ENCODE peak calls at places on chromosomes 1 and 21, in four cellular contexts. B is HCT116; Z is CD4-positive, alpha-beta T cell; X is brain microvascular endothelial cell. U is an unnamed sample.
A peak's percentile ranks its signal among the peaks of the same experiment; 100 is the strongest.

GRCh38 chr1:110565565-110565964 is 40.6 kb downstream of the KCNA2 start:
- DNase-seq in B (no peak), Z (no peak), X (no peak), U (no peak)

GRCh38 chr1:218486108-218486507 is 141.0 kb downstream of the TGFB2 start:
- DNase-seq in B (no peak), Z (no peak), X (no peak), U (no peak)

GRCh38 chr1:7579016-7579415 is 192.1 kb upstream of the VAMP3 start:
- DNase-seq in B (no peak), Z (no peak), X (no peak), U (no peak)

GRCh38 chr1:206550446-206550845 is 43.1 kb downstream of the RASSF5 start:
- DNase-seq in B (no peak), Z (no peak), X (no peak), U (no peak)

GRCh38 chr1:243335297-243335696 is 79.5 kb downstream of the SDCCAG8 start:
- DNase-seq in B (no peak), Z (no peak), X (no peak), U (no peak)

GRCh38 chr1:102879439-102879993 is 228.8 kb downstream of the COL11A1 start:
- DNase-seq in B (peak; percentile 71), Z (no peak), X (peak; percentile 93), U (no peak)

GRCh38 chr1:182614796-182615451 is 10.7 kb upstream of the RGS16 start:
- DNase-seq in B (no peak), Z (peak; percentile 29), X (peak; percentile 66), U (no peak)

GRCh38 chr1:178330153-178330552 is 166.6 kb downstream of the CLEC20A start:
- DNase-seq in B (no peak), Z (no peak), X (no peak), U (no peak)

GRCh38 chr1:235724716-235725115 is 75.1 kb upstream of the GNG4 start:
- DNase-seq in B (no peak), Z (no peak), X (no peak), U (no peak)

GRCh38 chr1:158101944-158102343 is 78.8 kb upstream of the CD1D start:
- DNase-seq in B (peak; percentile 48), Z (no peak), X (peak; percentile 29), U (no peak)

GRCh38 chr1:119766374-119766794 is 2.3 kb downstream of the HMGCS2 start:
- DNase-seq in B (no peak), Z (no peak), X (no peak), U (no peak)

GRCh38 chr1:167661527-167662436 is 31.8 kb downstream of the RCSD1 start:
- DNase-seq in B (no peak), Z (no peak), X (peak; percentile 90), U (no peak)

GRCh38 chr21:43829575-43830119 is 35.4 kb upstream of the AGPAT3 start:
- DNase-seq in B (no peak), Z (no peak), X (no peak), U (no peak)
- TF ChIP-seq CTCF in B (no peak), Z (no peak), X (peak; percentile 5), U (no peak)

DNA sequence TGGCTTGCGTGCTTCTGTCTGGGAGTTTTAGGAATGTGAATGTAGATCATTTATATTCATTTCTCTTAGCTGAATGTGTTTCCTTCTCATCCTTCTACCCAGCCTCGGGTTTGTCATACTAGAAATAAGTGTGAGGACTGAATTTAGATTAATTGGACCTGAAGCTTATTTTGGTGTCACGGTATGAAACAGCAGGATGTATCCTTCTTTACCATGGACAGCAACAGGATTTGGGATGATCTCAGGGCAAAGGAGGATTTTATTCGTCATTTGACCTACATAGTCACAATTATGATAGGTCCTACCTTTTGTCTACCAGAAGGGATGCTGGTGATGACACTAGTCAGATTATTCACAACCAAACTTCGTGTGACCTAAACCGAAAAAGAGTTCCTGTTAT is 127.4 kb downstream of the FMN2 start:
- DNase-seq in B (no peak), Z (no peak), X (no peak), U (no peak)
- TF ChIP-seq CTCF in B (no peak), Z (no peak), X (no peak), U (no peak)

DNA sequence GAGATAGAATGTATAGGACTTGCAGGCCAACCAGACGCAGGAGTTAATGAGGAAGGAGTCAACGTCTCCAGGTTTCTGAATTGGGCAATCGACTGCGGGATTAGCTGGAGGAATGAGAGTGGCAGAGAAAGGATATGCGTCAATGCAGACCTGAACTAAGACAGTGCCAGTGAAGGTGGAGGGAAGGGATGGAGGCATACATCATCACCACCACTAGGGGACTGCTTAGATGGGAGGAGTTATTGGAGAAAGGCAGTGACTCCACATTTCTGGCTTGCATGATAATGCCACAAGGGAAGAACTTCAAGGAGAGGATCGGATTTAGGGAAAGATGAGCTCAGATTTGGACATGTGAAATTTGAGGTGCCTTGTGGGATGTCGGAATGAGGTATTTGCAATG is 17.4 kb downstream of the VASH2 start:
- DNase-seq in B (peak; percentile 34), Z (no peak), X (peak; percentile 42), U (no peak)
- TF ChIP-seq CTCF in B (peak; percentile 5), Z (no peak), X (peak; percentile 82), U (peak; percentile 38)

DNA sequence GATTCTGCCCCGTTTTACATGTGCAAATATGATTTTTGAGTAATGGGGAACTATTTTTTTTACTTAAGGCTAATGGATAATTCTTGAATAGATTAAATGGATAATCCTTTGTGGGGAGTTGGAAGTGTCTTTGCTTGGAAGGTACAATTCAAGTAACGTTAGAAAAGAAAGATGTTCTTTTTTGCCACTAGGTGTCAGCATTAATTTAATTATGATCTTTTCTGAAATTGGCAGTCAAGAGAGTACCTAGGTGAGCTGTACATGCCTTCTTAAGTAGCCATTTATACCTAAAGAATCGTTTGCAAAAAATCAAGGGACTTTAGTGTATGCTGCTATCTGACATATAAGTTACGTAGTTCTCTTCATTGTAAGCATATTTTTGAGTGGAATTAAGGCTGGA is 2.2 kb downstream of the FBXO28 start:
- DNase-seq in B (peak; percentile 56), Z (no peak), X (no peak), U (no peak)
- TF ChIP-seq CTCF in B (peak; percentile 62), Z (peak; percentile 74), X (peak; percentile 22), U (peak; percentile 71)